ENCODE peak calls at places on chromosomes 13 and 19, in seven cellular contexts. G is GM12865, L is AG09309, E is breast epithelium, A is HCT116, V is Peyer's patch, C is astrocyte of the cerebellum. R is an unnamed sample.

GRCh38 chr19:13057147-13057572 is 45.5 kb downstream of the LYL1 start:
- DNase-seq in G (no peak), E (no peak), L (no peak), A (no peak), C (no peak), V (no peak), R (no peak)

GRCh38 chr19:41928221-41928683 is at the start of gene ERFL:
- DNase-seq in L (no peak), C (no peak), E (no peak), A (no peak), G (no peak), V (no peak), R (no peak)

GRCh38 chr13:108302279-108302678 is 32.8 kb downstream of the TNFSF13B start:
- DNase-seq in E (no peak), V (no peak), C (no peak), A (no peak), G (no peak), L (no peak), R (no peak)

GRCh38 chr13:48400090-48400694 is 12.7 kb downstream of the LPAR6 start:
- DNase-seq in G (no peak), E (no peak), C (no peak), V (no peak), L (no peak), A (no peak), R (no peak)

GRCh38 chr19:1313695-1314613 is 28.3 kb downstream of the EFNA2 start:
- DNase-seq in E (no peak), L (no peak), V (no peak), C (no peak), A (no peak), G (no peak), R (no peak)

GRCh38 chr13:24632382-24633121 is 47.7 kb upstream of the ATP12A start:
- DNase-seq in L (no peak), C (no peak), G (no peak), E (no peak), A (no peak), V (peak), R (no peak)

GRCh38 chr13:67048793-67049150 is 181.4 kb downstream of the PCDH9 start:
- DNase-seq in V (no peak), E (no peak), C (peak), G (no peak), L (peak), A (no peak), R (no peak)

GRCh38 chr13:114130708-114131580 is 1.5 kb downstream of the RASA3 start:
- DNase-seq in A (no peak), V (peak), G (peak), C (peak), L (no peak), E (no peak), R (no peak)

GRCh38 chr13:107099661-107100060 is 531.7 kb upstream of the ARGLU1 start:
- DNase-seq in L (peak), C (peak), G (no peak), V (no peak), A (no peak), E (no peak), R (no peak)

GRCh38 chr13:28819046-28819747 is 942 bp upstream of the MTUS2 start:
- DNase-seq in E (no peak), G (no peak), A (no peak), L (no peak), C (no peak), V (no peak), R (no peak)

GRCh38 chr13:114010401-114011101 is 36.7 kb upstream of the C13orf46 start:
- DNase-seq in V (peak), A (no peak), C (no peak), E (no peak), L (no peak), G (no peak), R (no peak)

GRCh38 chr13:36919206-36919832 is 719 bp downstream of the SMAD9 start:
- DNase-seq in L (no peak), A (no peak), V (no peak), C (peak), G (no peak), E (no peak), R (peak)

GRCh38 chr13:30991922-30992321 is 59.5 kb downstream of the TEX26 start:
- DNase-seq in C (no peak), A (no peak), V (no peak), E (no peak), L (no peak), G (no peak), R (no peak)

GRCh38 chr19:19211499-19212432 is at the start of gene NCAN:
- DNase-seq in L (no peak), A (no peak), G (no peak), V (no peak), E (no peak), C (no peak), R (no peak)

GRCh38 chr13:30808600-30808999 is 73.3 kb downstream of the ALOX5AP start:
- DNase-seq in G (no peak), E (no peak), A (no peak), V (no peak), C (no peak), L (no peak), R (no peak)

GRCh38 chr13:93700115-93700514 is 473.5 kb downstream of the GPC6 start:
- DNase-seq in E (no peak), G (no peak), V (no peak), L (no peak), A (no peak), C (no peak), R (no peak)

GRCh38 chr19:47094557-47095517 is 18.7 kb downstream of the ZC3H4 start:
- DNase-seq in L (no peak), A (no peak), E (no peak), G (peak), C (no peak), V (peak), R (no peak)

GRCh38 chr19:16586477-16586871 is 14.3 kb upstream of the SLC35E1 start:
- DNase-seq in V (no peak), C (no peak), A (no peak), E (no peak), L (no peak), G (no peak), R (no peak)

GRCh38 chr19:16627194-16627927 is 643 bp downstream of the MED26 start:
- DNase-seq in L (no peak), G (no peak), V (peak), E (no peak), C (no peak), A (no peak), R (no peak)

GRCh38 chr19:7013678-7014077 is 7.6 kb downstream of the MBD3L2B start:
- DNase-seq in E (no peak), V (no peak), L (no peak), A (no peak), C (no peak), G (peak), R (no peak)

GRCh38 chr19:18439025-18439909 is 1.3 kb upstream of the ISYNA1 start:
- DNase-seq in C (no peak), G (no peak), A (no peak), V (peak), E (no peak), L (no peak), R (no peak)

GRCh38 chr19:49057636-49058234 is at the start of gene CGB7:
- DNase-seq in C (no peak), E (no peak), A (no peak), G (no peak), L (no peak), V (peak), R (peak)

GRCh38 chr19:858868-859843 is at the start of gene CFD:
- DNase-seq in L (no peak), G (no peak), C (no peak), V (peak), A (no peak), E (no peak), R (no peak)

GRCh38 chr13:87295636-87296035 is 375.5 kb upstream of the SLITRK5 start:
- DNase-seq in L (no peak), A (no peak), C (peak), E (no peak), V (no peak), G (no peak), R (no peak)

GRCh38 chr13:60267498-60268202 is 103.9 kb upstream of the DIAPH3 start:
- DNase-seq in E (no peak), G (no peak), A (no peak), L (no peak), V (peak), C (no peak), R (no peak)

GRCh38 chr13:50224534-50224933 is 209.3 kb downstream of the KCNRG start:
- DNase-seq in A (no peak), E (no peak), G (peak), L (peak), C (no peak), V (no peak), R (no peak)

GRCh38 chr19:45508681-45508930 is 1.3 kb downstream of the VASP start:
- DNase-seq in C (no peak), A (no peak), V (no peak), G (no peak), L (no peak), E (no peak), R (no peak)

GRCh38 chr19:30744741-30745475 is 372.7 kb downstream of the ZNF536 start:
- DNase-seq in A (no peak), V (no peak), C (no peak), G (no peak), L (no peak), E (no peak), R (no peak)

DNA sequence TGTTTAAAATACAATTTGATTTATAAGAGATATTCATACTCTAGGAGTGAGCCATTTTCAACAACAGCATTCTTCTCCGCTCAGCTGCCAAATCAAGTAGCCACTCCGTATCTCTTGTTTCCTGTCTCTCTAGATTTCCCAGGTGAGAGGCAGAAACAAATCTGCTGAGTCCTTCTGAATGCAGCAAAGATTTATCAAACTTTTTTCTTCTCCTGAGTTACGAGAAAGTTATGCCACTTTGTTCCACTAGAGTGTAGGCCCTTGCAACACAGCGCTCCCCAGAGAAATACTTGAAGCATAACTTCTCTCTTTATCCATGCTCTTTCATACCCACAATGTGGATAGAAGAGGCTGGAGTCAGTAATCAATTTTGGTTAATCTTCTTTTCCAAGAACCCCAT is 1960.8 kb downstream of the OLFM4 start:
- DNase-seq in L (no peak), V (no peak), A (no peak), G (no peak), C (no peak), E (no peak), R (no peak)
- TF ChIP-seq CTCF in L (no peak), V (no peak), A (no peak), G (no peak), C (no peak), E (no peak), R (no peak)

GRCh38 chr19:50258918-50259372 is 55.5 kb downstream of the MYH14 start:
- DNase-seq in G (peak), V (no peak), E (no peak), A (no peak), C (no peak), L (no peak), R (no peak)
- TF ChIP-seq CTCF in G (peak), V (no peak), E (no peak), A (peak), C (no peak), L (peak), R (peak)

DNA sequence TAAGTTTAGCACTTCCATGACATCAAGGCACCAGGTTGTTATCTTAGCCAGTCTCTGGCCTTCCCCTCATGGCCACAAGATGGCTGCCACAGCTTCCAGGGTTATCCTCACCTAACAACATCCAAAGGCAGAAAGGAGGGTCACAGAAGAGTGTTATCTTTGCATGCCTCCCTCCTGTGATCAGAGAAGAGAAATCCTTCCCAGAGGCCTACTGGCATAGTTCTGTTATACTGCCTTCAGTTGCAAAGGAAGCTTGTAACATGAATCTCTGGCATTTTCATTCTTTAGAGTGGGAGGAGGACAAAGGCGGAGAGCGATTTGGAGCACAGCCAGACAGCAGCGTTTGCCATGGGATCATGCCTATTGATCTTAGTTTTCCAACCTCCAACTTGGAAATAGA is 135.6 kb downstream of the DNAJC15 start:
- DNase-seq in A (no peak), V (no peak), G (no peak), L (no peak), C (peak), E (no peak), R (no peak)
- TF ChIP-seq CTCF in A (no peak), V (no peak), G (no peak), L (no peak), C (peak), E (no peak), R (no peak)

DNA sequence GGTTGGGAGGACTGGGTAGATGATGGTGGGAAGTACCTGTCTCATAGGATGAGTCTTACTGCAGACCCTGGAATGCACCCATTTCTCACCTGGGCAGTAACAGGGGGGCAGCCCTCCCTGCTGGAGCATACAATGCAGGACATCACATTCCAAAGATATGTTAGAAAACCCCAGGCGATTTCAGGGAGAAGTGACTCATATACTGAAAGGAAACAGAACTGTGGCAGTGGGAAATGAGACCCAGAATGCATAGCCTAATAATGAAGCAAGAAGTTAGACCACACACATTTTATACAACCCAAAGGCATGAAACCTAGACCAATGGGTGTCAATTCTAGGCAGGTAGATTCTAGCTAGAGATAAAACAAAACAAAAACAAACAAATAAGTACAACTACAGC is 402.7 kb downstream of the IRS2 start:
- DNase-seq in V (no peak), G (no peak), A (no peak), C (peak), L (peak), E (no peak), R (no peak)
- TF ChIP-seq CTCF in V (no peak), G (no peak), A (no peak), C (no peak), L (no peak), E (no peak), R (no peak)

GRCh38 chr19:54331626-54332025 is 7.3 kb downstream of the LILRA4 start:
- DNase-seq in C (no peak), E (no peak), A (no peak), V (peak), G (no peak), L (no peak), R (no peak)
- TF ChIP-seq CTCF in C (no peak), E (no peak), A (no peak), V (no peak), G (no peak), L (no peak), R (no peak)

DNA sequence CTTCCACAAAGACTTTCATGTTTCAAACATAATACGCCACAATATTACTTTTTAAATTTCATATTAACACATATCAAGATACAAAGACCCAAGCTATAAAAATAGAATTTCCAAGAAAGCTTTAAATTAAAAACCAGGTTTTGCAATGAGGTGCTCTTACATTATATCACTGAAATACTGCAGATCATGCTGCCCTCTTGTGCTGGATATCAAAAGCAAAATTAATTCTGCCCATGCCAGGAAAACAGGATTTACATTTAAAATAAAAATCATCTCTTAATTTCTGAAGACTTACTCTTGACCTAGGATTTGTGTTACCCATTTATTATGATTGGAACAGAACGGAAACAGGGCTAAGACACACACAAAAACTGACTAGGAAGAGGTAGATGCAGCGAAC is 145.0 kb downstream of the ABCC4 start:
- DNase-seq in E (no peak), V (no peak), C (peak), L (no peak), A (no peak), G (no peak), R (no peak)
- TF ChIP-seq CTCF in E (no peak), V (no peak), C (peak), L (peak), A (no peak), G (no peak), R (no peak)

GRCh38 chr19:38838208-38838985 is 6.8 kb upstream of the ECH1 start:
- DNase-seq in G (no peak), V (peak), C (no peak), L (no peak), A (peak), E (no peak), R (no peak)
- TF ChIP-seq CTCF in G (no peak), V (no peak), C (no peak), L (no peak), A (peak), E (peak), R (no peak)

DNA sequence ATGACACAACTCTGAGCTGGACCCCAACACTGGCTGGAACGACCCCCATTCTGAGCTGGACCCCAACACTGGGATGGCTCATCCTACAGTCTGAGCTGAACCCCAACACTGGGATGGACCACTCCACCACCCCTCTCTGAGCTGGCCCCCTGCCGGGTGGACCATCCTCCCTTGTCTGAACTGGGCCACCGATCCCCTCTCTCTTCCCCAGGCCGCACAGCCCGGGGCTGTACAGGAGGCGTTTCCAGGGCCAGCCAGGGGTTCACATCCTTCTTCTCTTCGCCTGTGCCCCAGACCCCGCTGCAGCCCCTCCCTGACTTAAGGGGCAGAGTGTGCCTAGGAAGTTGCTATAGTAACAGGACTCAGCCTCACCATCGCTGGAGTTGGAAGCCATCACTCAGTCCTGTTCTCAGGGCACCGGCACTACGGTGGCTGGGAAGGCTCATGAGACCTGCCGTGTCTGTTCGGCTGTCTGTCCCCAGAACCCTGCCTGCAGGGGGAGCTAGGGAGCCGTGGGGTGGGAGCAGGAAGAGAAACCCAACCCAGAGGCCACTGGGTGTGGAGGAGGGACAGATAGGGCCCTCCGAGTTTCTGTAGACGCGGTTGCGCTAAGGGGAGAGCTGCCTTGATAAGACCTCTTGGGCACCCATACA is 3.7 kb downstream of the PRKACA start:
- DNase-seq in C (no peak), V (peak), A (peak), E (no peak), G (peak), L (no peak), R (no peak)
- TF ChIP-seq CTCF in C (peak), V (no peak), A (peak), E (no peak), G (peak), L (peak), R (peak)

R was measured in mesothelial cell of epicardium.